ENCODE peak calls at places on chromosomes 3 and 15, in nine cellular contexts. One of them, this sample, is unnamed. For H3K4me1 and H3K27me3, the result is how much of the 10 kb centered on the place peaks cover.

GRCh38 chr15:55681631-55682030 is 61.3 kb downstream of the PRTG start:
- DNase-seq in left lung: no peak
- DNase-seq in HCT116: no peak
- DNase-seq in tibial nerve: no peak
- DNase-seq in CD8-positive, alpha-beta T cell: no peak
- DNase-seq in body of pancreas: no peak
- DNase-seq in ovary: no peak
- DNase-seq in Caco-2: no peak
- DNase-seq in hepatocyte: no peak
- DNase-seq in this sample: no peak

GRCh38 chr3:60192297-60193114 is 1058.7 kb downstream of the FHIT start:
- DNase-seq in left lung: no peak
- DNase-seq in HCT116: no peak
- DNase-seq in tibial nerve: no peak
- DNase-seq in CD8-positive, alpha-beta T cell: no peak
- DNase-seq in body of pancreas: no peak
- DNase-seq in ovary: no peak
- DNase-seq in Caco-2: no peak
- DNase-seq in hepatocyte: no peak
- DNase-seq in this sample: no peak

GRCh38 chr15:93974804-93975481 is 256.4 kb upstream of the MCTP2 start:
- DNase-seq in left lung: no peak
- DNase-seq in HCT116: peak
- DNase-seq in tibial nerve: peak
- DNase-seq in CD8-positive, alpha-beta T cell: no peak
- DNase-seq in body of pancreas: peak
- DNase-seq in ovary: no peak
- DNase-seq in Caco-2: peak
- DNase-seq in hepatocyte: peak
- DNase-seq in this sample: no peak

GRCh38 chr3:31798840-31799239 is 182.2 kb downstream of the OSBPL10 start:
- DNase-seq in left lung: no peak
- DNase-seq in HCT116: no peak
- DNase-seq in tibial nerve: no peak
- DNase-seq in CD8-positive, alpha-beta T cell: no peak
- DNase-seq in body of pancreas: no peak
- DNase-seq in ovary: no peak
- DNase-seq in Caco-2: no peak
- DNase-seq in hepatocyte: no peak
- DNase-seq in this sample: no peak

GRCh38 chr3:25594007-25594502 is 70.7 kb downstream of the TOP2B start:
- DNase-seq in left lung: no peak
- DNase-seq in HCT116: peak
- DNase-seq in tibial nerve: peak
- DNase-seq in CD8-positive, alpha-beta T cell: no peak
- DNase-seq in body of pancreas: no peak
- DNase-seq in ovary: no peak
- DNase-seq in Caco-2: peak
- DNase-seq in hepatocyte: peak
- DNase-seq in this sample: no peak

GRCh38 chr15:37133619-37134018 is 33.3 kb upstream of the MEIS2 start:
- DNase-seq in left lung: no peak
- DNase-seq in HCT116: no peak
- DNase-seq in tibial nerve: no peak
- DNase-seq in CD8-positive, alpha-beta T cell: no peak
- DNase-seq in body of pancreas: no peak
- DNase-seq in ovary: no peak
- DNase-seq in Caco-2: no peak
- DNase-seq in hepatocyte: no peak
- DNase-seq in this sample: no peak

GRCh38 chr3:57755368-57756021 is 614 bp upstream of the SLMAP start:
- DNase-seq in left lung: no peak
- DNase-seq in HCT116: peak
- DNase-seq in tibial nerve: no peak
- DNase-seq in CD8-positive, alpha-beta T cell: peak
- DNase-seq in body of pancreas: peak
- DNase-seq in ovary: no peak
- DNase-seq in Caco-2: peak
- DNase-seq in hepatocyte: peak
- DNase-seq in this sample: peak

GRCh38 chr3:118501152-118501551 is 533.5 kb downstream of the IGSF11 start:
- DNase-seq in left lung: peak
- DNase-seq in HCT116: peak
- DNase-seq in tibial nerve: peak
- DNase-seq in CD8-positive, alpha-beta T cell: no peak
- DNase-seq in body of pancreas: peak
- DNase-seq in ovary: peak
- DNase-seq in Caco-2: peak
- DNase-seq in hepatocyte: peak
- DNase-seq in this sample: peak

GRCh38 chr15:98721166-98721565 is 72.8 kb downstream of the IGF1R start:
- DNase-seq in left lung: no peak
- DNase-seq in HCT116: no peak
- DNase-seq in tibial nerve: no peak
- DNase-seq in CD8-positive, alpha-beta T cell: no peak
- DNase-seq in body of pancreas: no peak
- DNase-seq in ovary: no peak
- DNase-seq in Caco-2: no peak
- DNase-seq in hepatocyte: no peak
- DNase-seq in this sample: no peak

GRCh38 chr15:42089942-42090341 is 4.4 kb downstream of the PLA2G4D start:
- DNase-seq in left lung: no peak
- DNase-seq in HCT116: no peak
- DNase-seq in tibial nerve: no peak
- DNase-seq in CD8-positive, alpha-beta T cell: no peak
- DNase-seq in body of pancreas: no peak
- DNase-seq in ovary: no peak
- DNase-seq in Caco-2: no peak
- DNase-seq in hepatocyte: no peak
- DNase-seq in this sample: no peak

GRCh38 chr15:42090375-42090774 is 4.0 kb downstream of the PLA2G4D start:
- DNase-seq in left lung: peak
- DNase-seq in HCT116: no peak
- DNase-seq in tibial nerve: no peak
- DNase-seq in CD8-positive, alpha-beta T cell: no peak
- DNase-seq in body of pancreas: no peak
- DNase-seq in ovary: no peak
- DNase-seq in Caco-2: no peak
- DNase-seq in hepatocyte: no peak
- DNase-seq in this sample: no peak

GRCh38 chr15:42087460-42087859 is 6.9 kb downstream of the PLA2G4D start:
- DNase-seq in left lung: no peak
- DNase-seq in HCT116: no peak
- DNase-seq in tibial nerve: no peak
- DNase-seq in CD8-positive, alpha-beta T cell: no peak
- DNase-seq in body of pancreas: no peak
- DNase-seq in ovary: no peak
- DNase-seq in Caco-2: no peak
- DNase-seq in hepatocyte: no peak
- DNase-seq in this sample: no peak

GRCh38 chr15:42087926-42088800 is 6.2 kb downstream of the PLA2G4D start:
- DNase-seq in left lung: peak
- DNase-seq in HCT116: no peak
- DNase-seq in tibial nerve: no peak
- DNase-seq in CD8-positive, alpha-beta T cell: no peak
- DNase-seq in body of pancreas: no peak
- DNase-seq in ovary: no peak
- DNase-seq in Caco-2: no peak
- DNase-seq in hepatocyte: no peak
- DNase-seq in this sample: no peak

DNA sequence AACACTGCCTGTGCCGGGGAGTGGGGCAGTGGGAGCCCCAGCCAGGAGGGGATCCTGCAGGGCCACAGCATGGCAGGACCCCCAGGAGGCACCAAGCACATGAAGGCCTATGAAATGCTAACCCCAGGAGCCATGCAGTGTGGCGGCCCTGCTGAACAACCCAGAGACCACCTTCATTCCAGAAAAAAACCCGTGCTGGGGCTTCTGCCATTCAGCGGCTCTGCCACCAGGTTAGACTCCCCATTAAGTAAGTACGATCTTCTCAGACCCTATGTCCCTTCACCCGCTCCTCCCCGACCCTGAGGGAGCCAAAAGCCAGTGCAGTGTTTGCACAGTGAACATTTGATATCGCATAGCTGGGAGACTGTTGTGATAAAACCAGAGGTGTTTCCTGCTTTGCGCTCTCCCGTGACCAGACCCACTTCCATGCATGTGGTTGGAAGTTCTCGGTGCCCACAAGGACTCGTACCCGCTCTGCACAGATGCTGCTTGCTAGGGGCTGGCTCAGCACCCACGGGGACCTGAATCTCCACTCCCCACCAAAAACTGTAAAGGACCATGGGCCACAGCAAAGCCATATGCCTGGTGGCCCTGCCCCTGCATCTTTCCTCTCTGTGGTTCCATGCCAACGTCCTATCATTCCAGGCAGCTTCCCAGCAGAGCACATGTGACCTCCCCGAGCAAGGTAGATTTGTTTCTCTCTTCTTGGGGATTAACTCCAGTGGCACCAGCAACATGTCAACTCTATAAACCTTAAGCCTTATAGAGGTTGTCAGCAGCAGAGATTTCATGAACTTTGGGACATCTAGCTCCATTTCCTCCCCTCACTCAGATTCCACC is 5.3 kb downstream of the PLA2G4D start:
- DNase-seq in left lung: peak
- DNase-seq in HCT116: no peak
- DNase-seq in tibial nerve: no peak
- DNase-seq in CD8-positive, alpha-beta T cell: no peak
- DNase-seq in body of pancreas: no peak
- DNase-seq in ovary: no peak
- DNase-seq in Caco-2: no peak
- DNase-seq in hepatocyte: no peak
- DNase-seq in this sample: no peak
- H3K4me1 ChIP-seq in left lung: under half
- H3K4me1 ChIP-seq in HCT116: under half
- H3K4me1 ChIP-seq in tibial nerve: under half
- H3K4me1 ChIP-seq in CD8-positive, alpha-beta T cell: under half
- H3K4me1 ChIP-seq in body of pancreas: under half
- H3K4me1 ChIP-seq in ovary: under half
- H3K4me1 ChIP-seq in Caco-2: under half
- H3K4me1 ChIP-seq in hepatocyte: under half
- H3K4me1 ChIP-seq in this sample: under half

DNA sequence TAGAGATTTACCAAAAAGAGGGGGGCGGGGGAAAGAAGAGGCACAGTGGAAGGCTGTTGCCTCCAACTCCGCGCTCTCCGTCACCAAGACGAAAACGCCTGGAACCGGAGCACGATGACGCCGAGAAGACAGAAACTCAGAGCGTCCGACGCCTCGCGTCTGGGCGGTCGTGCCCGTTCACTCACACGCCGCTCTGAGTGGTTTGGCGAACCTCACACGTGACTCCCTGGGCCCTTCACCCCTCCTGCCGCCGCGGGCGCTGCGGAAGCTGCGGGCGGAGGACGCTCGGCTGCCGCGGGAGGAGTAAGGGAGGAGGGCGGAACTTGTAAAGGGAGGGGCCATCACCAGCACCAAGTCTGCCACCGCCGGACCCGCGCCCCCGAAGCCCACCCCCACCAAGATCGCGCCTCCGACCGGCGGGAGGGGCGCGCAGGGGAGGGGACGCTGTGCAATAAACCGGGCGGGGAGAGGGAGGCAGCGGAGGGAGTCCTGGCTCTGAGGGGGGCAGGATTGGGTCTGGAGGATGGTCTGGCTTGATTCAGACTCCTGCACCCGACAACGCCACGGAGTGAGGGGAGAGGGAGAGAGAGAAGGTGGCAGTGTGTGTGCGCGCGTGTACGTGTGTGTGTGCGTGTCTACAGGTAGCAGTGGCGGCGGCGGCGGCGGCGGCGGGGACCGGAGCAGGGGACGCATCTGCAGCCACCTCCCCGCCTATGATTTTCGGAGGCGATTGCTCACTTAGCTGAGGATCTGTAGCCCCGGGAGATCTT is 1.9 kb upstream of the NLGN1 start:
- DNase-seq in left lung: peak
- DNase-seq in HCT116: peak
- DNase-seq in tibial nerve: peak
- DNase-seq in CD8-positive, alpha-beta T cell: peak
- DNase-seq in body of pancreas: peak
- DNase-seq in ovary: peak
- DNase-seq in Caco-2: peak
- DNase-seq in hepatocyte: peak
- DNase-seq in this sample: peak
- H3K27me3 ChIP-seq in left lung: under half
- H3K27me3 ChIP-seq in HCT116: under half
- H3K27me3 ChIP-seq in tibial nerve: under half
- H3K27me3 ChIP-seq in CD8-positive, alpha-beta T cell: under half
- H3K27me3 ChIP-seq in body of pancreas: under half
- H3K27me3 ChIP-seq in ovary: under half
- H3K27me3 ChIP-seq in Caco-2: under half
- H3K27me3 ChIP-seq in hepatocyte: under half
- H3K27me3 ChIP-seq in this sample: under half

GRCh38 chr15:70492240-70493177 is 270.8 kb downstream of the UACA start:
- DNase-seq in left lung: peak
- DNase-seq in HCT116: no peak
- DNase-seq in tibial nerve: no peak
- DNase-seq in CD8-positive, alpha-beta T cell: peak
- DNase-seq in body of pancreas: peak
- DNase-seq in ovary: no peak
- DNase-seq in Caco-2: no peak
- DNase-seq in hepatocyte: peak
- DNase-seq in this sample: peak

GRCh38 chr15:70490148-70490837 is 273.1 kb downstream of the UACA start:
- DNase-seq in left lung: no peak
- DNase-seq in HCT116: no peak
- DNase-seq in tibial nerve: no peak
- DNase-seq in CD8-positive, alpha-beta T cell: no peak
- DNase-seq in body of pancreas: no peak
- DNase-seq in ovary: no peak
- DNase-seq in Caco-2: no peak
- DNase-seq in hepatocyte: no peak
- DNase-seq in this sample: no peak

GRCh38 chr15:70490838-70491155 is 272.6 kb downstream of the UACA start:
- DNase-seq in left lung: no peak
- DNase-seq in HCT116: no peak
- DNase-seq in tibial nerve: no peak
- DNase-seq in CD8-positive, alpha-beta T cell: no peak
- DNase-seq in body of pancreas: no peak
- DNase-seq in ovary: no peak
- DNase-seq in Caco-2: no peak
- DNase-seq in hepatocyte: no peak
- DNase-seq in this sample: no peak

GRCh38 chr15:70491183-70491621 is 272.2 kb downstream of the UACA start:
- DNase-seq in left lung: no peak
- DNase-seq in HCT116: no peak
- DNase-seq in tibial nerve: no peak
- DNase-seq in CD8-positive, alpha-beta T cell: no peak
- DNase-seq in body of pancreas: no peak
- DNase-seq in ovary: no peak
- DNase-seq in Caco-2: no peak
- DNase-seq in hepatocyte: no peak
- DNase-seq in this sample: no peak

GRCh38 chr15:70491641-70492040 is 271.7 kb downstream of the UACA start:
- DNase-seq in left lung: no peak
- DNase-seq in HCT116: no peak
- DNase-seq in tibial nerve: no peak
- DNase-seq in CD8-positive, alpha-beta T cell: no peak
- DNase-seq in body of pancreas: no peak
- DNase-seq in ovary: no peak
- DNase-seq in Caco-2: no peak
- DNase-seq in hepatocyte: no peak
- DNase-seq in this sample: no peak
- H3K4me1 ChIP-seq in left lung: half or more
- H3K4me1 ChIP-seq in HCT116: under half
- H3K4me1 ChIP-seq in tibial nerve: under half
- H3K4me1 ChIP-seq in CD8-positive, alpha-beta T cell: half or more
- H3K4me1 ChIP-seq in body of pancreas: under half
- H3K4me1 ChIP-seq in ovary: under half
- H3K4me1 ChIP-seq in Caco-2: under half
- H3K4me1 ChIP-seq in hepatocyte: under half
- H3K4me1 ChIP-seq in this sample: under half

GRCh38 chr15:100693451-100693850 is 91.1 kb downstream of the ASB7 start:
- DNase-seq in left lung: no peak
- DNase-seq in HCT116: no peak
- DNase-seq in tibial nerve: peak
- DNase-seq in CD8-positive, alpha-beta T cell: no peak
- DNase-seq in body of pancreas: peak
- DNase-seq in ovary: no peak
- DNase-seq in Caco-2: no peak
- DNase-seq in hepatocyte: no peak
- DNase-seq in this sample: no peak
- H3K27me3 ChIP-seq in left lung: under half
- H3K27me3 ChIP-seq in HCT116: under half
- H3K27me3 ChIP-seq in tibial nerve: under half
- H3K27me3 ChIP-seq in CD8-positive, alpha-beta T cell: under half
- H3K27me3 ChIP-seq in body of pancreas: under half
- H3K27me3 ChIP-seq in ovary: under half
- H3K27me3 ChIP-seq in Caco-2: under half
- H3K27me3 ChIP-seq in hepatocyte: under half
- H3K27me3 ChIP-seq in this sample: under half